ENCODE peak calls at places on chromosomes 3 and 15, in seven cellular contexts. X is EH; G is stimulated activated CD4-positive, alpha-beta T cell treated with anti-CD3 and anti-CD28 coated beads, Interleukin-1b, Interleukin-23, amount 100 ng/mL, for 1 hour; I is foreskin fibroblast; H is bronchial epithelial cell; R is keratinocyte; T is fibroblast of the conjunctiva. K is an unnamed sample.

GRCh38 chr3:48478631-48479555 is 25.1 kb downstream of the SHISA5 start:
- DNase-seq in X (no peak), G (no peak), I (no peak), H (no peak), R (no peak), T (no peak), K (no peak)

GRCh38 chr3:150840733-150841515 is 64.3 kb downstream of the MINDY4B start:
- DNase-seq in X (no peak), G (no peak), I (no peak), H (no peak), R (no peak), T (no peak), K (no peak)

GRCh38 chr15:84725001-84725491 is 9.1 kb upstream of the SEC11A start:
- DNase-seq in X (peak; percentile 68), G (no peak), I (peak; percentile 46), H (peak; percentile 47), R (no peak), T (no peak), K (no peak)

GRCh38 chr15:40787344-40787841 is 17.6 kb downstream of the C15orf62 start:
- DNase-seq in X (peak; percentile 79), G (no peak), I (peak; percentile 64), H (peak; percentile 97), R (peak; percentile 83), T (no peak), K (no peak)

GRCh38 chr15:65512189-65512588 is 5.3 kb downstream of the DPP8 start:
- DNase-seq in X (no peak), G (no peak), I (no peak), H (no peak), R (no peak), T (no peak), K (no peak)

GRCh38 chr15:73599934-73600333 is 33.3 kb downstream of the NPTN start:
- DNase-seq in X (peak; percentile 46), G (no peak), I (peak; percentile 61), H (peak; percentile 82), R (no peak), T (no peak), K (no peak)

GRCh38 chr3:147945968-147946519 is 536.9 kb downstream of the ZIC1 start:
- DNase-seq in X (peak; percentile 95), G (no peak), I (peak; percentile 95), H (peak; percentile 30), R (no peak), T (peak; percentile 90), K (no peak)

GRCh38 chr3:79846148-79846933 is 78.5 kb upstream of the ROBO1 start:
- DNase-seq in X (no peak), G (no peak), I (no peak), H (no peak), R (no peak), T (no peak), K (no peak)

GRCh38 chr3:114290911-114291901 is 2.6 kb upstream of the TIGIT start:
- DNase-seq in X (peak; percentile 64), G (peak; percentile 78), I (peak; percentile 48), H (no peak), R (no peak), T (peak; percentile 12), K (peak; percentile 94)

GRCh38 chr15:85726446-85726845 is 68.3 kb downstream of the KLHL25 start:
- DNase-seq in X (peak; percentile 79), G (no peak), I (peak; percentile 17), H (no peak), R (no peak), T (no peak), K (no peak)

GRCh38 chr15:72445426-72445825 is 28.7 kb upstream of the ARIH1 start:
- DNase-seq in X (no peak), G (no peak), I (no peak), H (no peak), R (no peak), T (no peak), K (no peak)

GRCh38 chr15:36356978-36357582 is 222.3 kb upstream of the CDIN1 start:
- DNase-seq in X (peak; percentile 80), G (no peak), I (peak; percentile 83), H (no peak), R (no peak), T (no peak), K (no peak)

GRCh38 chr3:173553635-173554280 is 156.2 kb downstream of the NLGN1 start:
- DNase-seq in X (peak; percentile 65), G (no peak), I (peak; percentile 64), H (peak; percentile 43), R (no peak), T (peak; percentile 29), K (no peak)

GRCh38 chr3:148379763-148380162 is 317.9 kb upstream of the AGTR1 start:
- DNase-seq in X (peak; percentile 65), G (no peak), I (peak; percentile 61), H (peak; percentile 62), R (no peak), T (peak; percentile 48), K (no peak)

GRCh38 chr3:53646723-53647122 is 152.3 kb downstream of the CACNA1D start:
- DNase-seq in X (no peak), G (no peak), I (no peak), H (no peak), R (no peak), T (no peak), K (no peak)

GRCh38 chr3:73624363-73625123 is at the start of gene PDZRN3:
- DNase-seq in X (peak; percentile 84), G (no peak), I (peak; percentile 95), H (no peak), R (no peak), T (no peak), K (no peak)

GRCh38 chr3:150227839-150228238 is 180.3 kb upstream of the TSC22D2 start:
- DNase-seq in X (peak; percentile 75), G (no peak), I (peak; percentile 85), H (peak; percentile 50), R (no peak), T (peak; percentile 59), K (no peak)

GRCh38 chr3:158456114-158456513 is 114.9 kb upstream of the MLF1 start:
- DNase-seq in X (peak; percentile 14), G (no peak), I (no peak), H (no peak), R (no peak), T (no peak), K (no peak)

GRCh38 chr3:65573548-65574116 is 465.1 kb downstream of the MAGI1 start:
- DNase-seq in X (no peak), G (no peak), I (no peak), H (peak; percentile 81), R (no peak), T (no peak), K (no peak)

GRCh38 chr3:161042023-161042501 is 63.1 kb downstream of the B3GALNT1 start:
- DNase-seq in X (peak; percentile 52), G (no peak), I (peak; percentile 44), H (no peak), R (no peak), T (no peak), K (no peak)

GRCh38 chr15:92773340-92773739 is 117.8 kb upstream of the FAM174B start:
- DNase-seq in X (no peak), G (no peak), I (no peak), H (no peak), R (no peak), T (no peak), K (no peak)

GRCh38 chr15:83547168-83547567 is 100.0 kb downstream of the SH3GL3 start:
- DNase-seq in X (no peak), G (no peak), I (no peak), H (no peak), R (no peak), T (no peak), K (no peak)

GRCh38 chr3:122868322-122868721 is 73.5 kb downstream of the SLC49A4 start:
- DNase-seq in X (no peak), G (no peak), I (no peak), H (no peak), R (no peak), T (no peak), K (no peak)

GRCh38 chr3:72151465-72152238 is 366.7 kb upstream of the PROK2 start:
- DNase-seq in X (no peak), G (no peak), I (no peak), H (no peak), R (no peak), T (no peak), K (no peak)

GRCh38 chr3:69628956-69629355 is 110.3 kb upstream of the MITF start:
- DNase-seq in X (peak; percentile 2), G (no peak), I (no peak), H (no peak), R (no peak), T (no peak), K (no peak)

GRCh38 chr3:51391566-51392300 is 648 bp downstream of the RBM15B start:
- DNase-seq in X (peak; percentile 52), G (no peak), I (peak; percentile 60), H (no peak), R (no peak), T (no peak), K (peak; percentile 45)